ENCODE peak calls at places on chromosomes 6 and 20, in five cellular contexts. B is epithelial cell of esophagus; X is mesenteric fat pad; R is A673; V is naive thymus-derived CD4-positive, alpha-beta T cell. D is an unnamed sample.

GRCh38 chr20:44089987-44090674 is 96.9 kb downstream of the JPH2 start:
- DNase-seq in X (no peak), B (peak; percentile 94), R (peak; percentile 82), V (no peak), D (peak; percentile 50)

GRCh38 chr6:35213824-35214756 is at the start of gene SCUBE3:
- DNase-seq in B (peak; percentile 50), X (no peak), R (peak; percentile 59), V (peak; percentile 11), D (peak; percentile 31)

GRCh38 chr6:16092990-16093389 is 35.9 kb upstream of the MYLIP start:
- DNase-seq in B (no peak), V (no peak), X (no peak), R (no peak), D (no peak)

GRCh38 chr6:46959419-46959818 is 37.7 kb upstream of the ADGRF5 start:
- DNase-seq in B (no peak), V (no peak), R (no peak), X (no peak), D (no peak)

GRCh38 chr6:105326216-105326615 is 76.7 kb downstream of the PREP start:
- DNase-seq in R (no peak), B (no peak), V (no peak), X (no peak), D (peak; percentile 54)

GRCh38 chr6:121849477-121849876 is 414.0 kb downstream of the GJA1 start:
- DNase-seq in X (no peak), R (peak; percentile 84), V (peak; percentile 33), B (peak; percentile 71), D (peak; percentile 64)

GRCh38 chr6:91704531-91704930 is 1117.7 kb upstream of the MAP3K7 start:
- DNase-seq in V (no peak), R (no peak), X (no peak), B (peak; percentile 65), D (peak; percentile 78)

GRCh38 chr6:119148825-119149525 is 70.5 kb upstream of the FAM184A start:
- DNase-seq in X (no peak), R (no peak), B (no peak), V (no peak), D (peak; percentile 36)

GRCh38 chr20:41030536-41031242 is 2.1 kb downstream of the TOP1 start:
- DNase-seq in R (no peak), X (no peak), V (no peak), B (peak; percentile 72), D (no peak)

GRCh38 chr6:144744720-144745119 is 459.6 kb downstream of the UTRN start:
- DNase-seq in B (no peak), X (no peak), R (no peak), V (no peak), D (no peak)

GRCh38 chr6:150413768-150414167 is 45.0 kb downstream of the IYD start:
- DNase-seq in R (peak; percentile 26), X (no peak), B (no peak), V (no peak), D (no peak)

GRCh38 chr6:157099912-157100593 is 223.3 kb downstream of the TMEM242 start:
- DNase-seq in B (no peak), X (no peak), V (peak; percentile 64), R (peak; percentile 39), D (no peak)

GRCh38 chr6:168132531-168133184 is 53.6 kb upstream of the FRMD1 start:
- DNase-seq in X (peak; percentile 90), V (no peak), B (no peak), R (peak; percentile 53), D (peak; percentile 25)

GRCh38 chr20:14928083-14928482 is 590.7 kb upstream of the FLRT3 start:
- DNase-seq in R (no peak), B (peak; percentile 49), V (no peak), X (no peak), D (peak; percentile 30)

GRCh38 chr20:53226788-53227187 is 254.6 kb downstream of the TSHZ2 start:
- DNase-seq in R (no peak), B (no peak), X (no peak), V (no peak), D (no peak)

D was measured in kidney tubule cell.